ENCODE peak calls at places on chromosomes 1 and 21, in five cellular contexts. Q is activated CD4-positive, CD25-positive, alpha-beta regulatory T cell; T is cardiac fibroblast; P is naive thymus-derived CD8-positive, alpha-beta T cell; C is stimulated activated CD8-positive, alpha-beta memory T cell treated with anti-CD3 and anti-CD28 coated beads, Interleukin-7, amount 100 ng/mL, for 24 hours. R is an unnamed sample.

GRCh38 chr21:31293986-31294385 is 50.1 kb downstream of the TIAM1 start:
- DNase-seq in Q (no peak), P (no peak), C (peak; percentile 15), T (peak; percentile 92), R (peak; percentile 78)

GRCh38 chr1:185695299-185695698 is 38.9 kb upstream of the HMCN1 start:
- DNase-seq in Q (no peak), T (no peak), P (no peak), C (no peak), R (no peak)

GRCh38 chr1:1626207-1627141 is 5.5 kb upstream of the MMP23B start:
- DNase-seq in P (no peak), T (no peak), C (no peak), Q (no peak), R (no peak)

GRCh38 chr1:15320267-15320666 is 73.2 kb downstream of the FHAD1 start:
- DNase-seq in P (no peak), C (no peak), Q (no peak), T (no peak), R (no peak)

GRCh38 chr1:18549131-18549530 is 68.4 kb downstream of the KLHDC7A start:
- DNase-seq in T (no peak), Q (no peak), P (no peak), C (no peak), R (no peak)

GRCh38 chr1:231020816-231021215 is 19.2 kb downstream of the FAM89A start:
- DNase-seq in Q (no peak), P (no peak), T (peak; percentile 22), C (no peak), R (peak; percentile 34)

GRCh38 chr1:152517237-152517811 is 3.0 kb downstream of the CRCT1 start:
- DNase-seq in C (no peak), T (no peak), P (no peak), Q (no peak), R (no peak)

GRCh38 chr1:91883470-91883869 is 2.5 kb downstream of the TGFBR3 start:
- DNase-seq in C (no peak), Q (no peak), T (peak; percentile 66), P (no peak), R (no peak)

GRCh38 chr1:200274121-200274520 is 135.7 kb downstream of the ZNF281 start:
- DNase-seq in T (no peak), C (no peak), Q (no peak), P (no peak), R (no peak)

GRCh38 chr1:248852548-248852947 is 6.3 kb downstream of the ZNF692 start:
- DNase-seq in C (no peak), T (no peak), P (no peak), Q (no peak), R (no peak)

GRCh38 chr1:207240325-207241095 is 81.0 kb upstream of the CD55 start:
- DNase-seq in Q (no peak), T (no peak), C (no peak), P (no peak), R (no peak)

GRCh38 chr1:66489146-66489545 is 44.8 kb upstream of the SGIP1 start:
- DNase-seq in T (no peak), P (no peak), Q (no peak), C (no peak), R (no peak)

GRCh38 chr1:199734186-199734585 is 293.3 kb upstream of the NR5A2 start:
- DNase-seq in C (no peak), Q (no peak), T (no peak), P (no peak), R (no peak)

GRCh38 chr1:58618303-58618702 is 41.3 kb upstream of the TACSTD2 start:
- DNase-seq in Q (no peak), T (peak; percentile 89), P (no peak), C (no peak), R (peak; percentile 64)

GRCh38 chr1:20343149-20343936 is 52.7 kb downstream of the VWA5B1 start:
- DNase-seq in C (no peak), Q (no peak), T (no peak), P (peak; percentile 16), R (no peak)

GRCh38 chr1:68459796-68460195 is 10.0 kb upstream of the RPE65 start:
- DNase-seq in T (peak; percentile 7), C (no peak), P (no peak), Q (no peak), R (no peak)

R was measured in SJSA1.